ENCODE peak calls at places on chromosome 21, in four cellular contexts. N, S, O and M are unnamed samples.
A peak's percentile ranks its signal among the peaks of the same experiment; 100 is the strongest.

GRCh38 chr21:26769613-26770188 is 75.5 kb downstream of the ADAMTS1 start:
- DNase-seq in O (peak; percentile 50), S (peak; percentile 61), N (peak; percentile 57), M (no peak)

GRCh38 chr21:23887709-23888303 is 1719.5 kb downstream of the MRPL39 start:
- DNase-seq in S (no peak), O (no peak), N (no peak), M (no peak)

GRCh38 chr21:22993144-22993543 is 1994.9 kb downstream of the NCAM2 start:
- DNase-seq in S (no peak), O (peak; percentile 31), N (no peak), M (no peak)

GRCh38 chr21:34620084-34620665 is 5.3 kb upstream of the RCAN1 start:
- DNase-seq in O (peak; percentile 89), S (no peak), N (no peak), M (no peak)

GRCh38 chr21:35503646-35504045 is 454.5 kb upstream of the RUNX1 start:
- DNase-seq in N (no peak), S (peak; percentile 50), O (no peak), M (no peak)

GRCh38 chr21:34740198-34740597 is 71.4 kb downstream of the CLIC6 start:
- DNase-seq in S (no peak), N (no peak), O (no peak), M (no peak)

GRCh38 chr21:36079010-36079649 is 9.3 kb downstream of the CBR1 start:
- DNase-seq in S (no peak), O (no peak), N (no peak), M (no peak)

GRCh38 chr21:36330904-36331303 is 10.9 kb downstream of the MORC3 start:
- DNase-seq in O (peak; percentile 71), N (peak; percentile 59), S (peak; percentile 49), M (no peak)

GRCh38 chr21:33036430-33037162 is 10.9 kb downstream of the OLIG2 start:
- DNase-seq in S (peak; percentile 60), N (no peak), O (no peak), M (no peak)

GRCh38 chr21:29190920-29191319 is 60.5 kb downstream of the MAP3K7CL start:
- DNase-seq in O (no peak), N (no peak), S (peak; percentile 52), M (no peak)

GRCh38 chr21:28110074-28110473 is 882.6 kb downstream of the LTN1 start:
- DNase-seq in S (no peak), N (no peak), O (no peak), M (no peak)

GRCh38 chr21:35911412-35912191 is 148.7 kb downstream of the SETD4 start:
- DNase-seq in N (no peak), S (no peak), O (peak; percentile 88), M (no peak)

GRCh38 chr21:36864974-36865373 is 101.5 kb downstream of the HLCS start:
- DNase-seq in O (no peak), S (no peak), N (no peak), M (no peak)

GRCh38 chr21:17753736-17754135 is 65.4 kb downstream of the C21orf91 start:
- DNase-seq in N (no peak), O (no peak), S (no peak), M (no peak)

GRCh38 chr21:32253215-32253641 is 25.6 kb downstream of the MIS18A start:
- DNase-seq in S (no peak), N (no peak), O (peak; percentile 34), M (no peak)

GRCh38 chr21:35390013-35390776 is 341.1 kb upstream of the RUNX1 start:
- DNase-seq in N (no peak), O (no peak), S (peak; percentile 59), M (peak; percentile 25)

GRCh38 chr21:27269646-27270045 is 302.8 kb upstream of the ADAMTS5 start:
- DNase-seq in N (no peak), S (peak; percentile 85), O (no peak), M (peak; percentile 52)

GRCh38 chr21:22352088-22352487 is 1353.9 kb downstream of the NCAM2 start:
- DNase-seq in N (peak; percentile 60), O (no peak), S (no peak), M (no peak)

GRCh38 chr21:17045214-17045835 is 467.5 kb upstream of the CXADR start:
- DNase-seq in O (peak; percentile 48), N (peak; percentile 15), S (peak; percentile 45), M (no peak)

GRCh38 chr21:43657355-43658093 is 1.8 kb downstream of the HSF2BP start:
- DNase-seq in S (no peak), N (no peak), O (no peak), M (no peak)

GRCh38 chr21:32795376-32795775 is 23.8 kb upstream of the PAXBP1 start:
- DNase-seq in S (no peak), N (no peak), O (no peak), M (no peak)

GRCh38 chr21:45056505-45056904 is 17.9 kb upstream of the ADARB1 start:
- DNase-seq in N (no peak), S (no peak), O (no peak), M (no peak)

GRCh38 chr21:29506947-29507346 is 208.2 kb downstream of the BACH1 start:
- DNase-seq in S (no peak), O (no peak), N (no peak), M (no peak)

GRCh38 chr21:33937931-33938339 is 22.3 kb upstream of the ATP5PO start:
- DNase-seq in N (no peak), O (no peak), S (no peak), M (no peak)

GRCh38 chr21:44958471-44959191 is 18.8 kb downstream of the SLX9 start:
- DNase-seq in S (peak; percentile 91), O (no peak), N (peak; percentile 90), M (no peak)

GRCh38 chr21:34885125-34885524 is 164.0 kb downstream of the RUNX1 start:
- DNase-seq in N (no peak), S (peak; percentile 36), O (no peak), M (no peak)

GRCh38 chr21:8989883-8990325 is 1531.5 kb upstream of the TPTE start:
- DNase-seq in N (no peak), O (no peak), S (no peak), M (no peak)

GRCh38 chr21:34913786-34914185 is 135.3 kb downstream of the RUNX1 start:
- DNase-seq in O (no peak), S (no peak), N (no peak), M (no peak)

GRCh38 chr21:41168391-41169257 is 664 bp downstream of the BACE2 start:
- DNase-seq in S (peak; percentile 62), N (peak; percentile 38), O (peak; percentile 66), M (no peak)

DNA sequence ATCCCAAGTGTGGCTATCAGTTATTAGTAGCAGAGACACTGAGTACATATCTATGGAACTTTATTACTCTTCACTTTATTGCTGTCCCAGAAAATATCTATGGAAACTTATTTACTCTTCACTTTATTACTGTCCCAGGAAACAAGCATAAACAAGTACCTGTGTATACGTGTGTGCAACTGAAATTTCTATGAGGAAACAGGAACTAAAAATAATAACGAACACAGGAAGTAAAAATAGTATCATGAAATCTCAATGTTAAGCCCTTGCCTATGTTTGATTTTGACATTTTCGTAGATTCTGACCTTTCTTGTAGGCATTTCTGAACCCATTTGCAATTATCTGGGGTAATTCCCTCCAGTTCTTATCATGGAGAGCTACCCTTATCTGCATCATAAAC is 64.9 kb upstream of the KRTAP19-8 start:
- DNase-seq in O (no peak), S (no peak), N (no peak), M (no peak)
- H3K4me3 ChIP-seq in O (no peak overlapping the region), S (no peak overlapping the region), N (no peak overlapping the region), M (no peak overlapping the region)

GRCh38 chr21:39187141-39187540 is 3.9 kb upstream of the PSMG1 start:
- DNase-seq in S (no peak), O (no peak), N (no peak), M (no peak)
- TF ChIP-seq CTCF in S (no peak), O (no peak), N (no peak), M (no peak)

DNA sequence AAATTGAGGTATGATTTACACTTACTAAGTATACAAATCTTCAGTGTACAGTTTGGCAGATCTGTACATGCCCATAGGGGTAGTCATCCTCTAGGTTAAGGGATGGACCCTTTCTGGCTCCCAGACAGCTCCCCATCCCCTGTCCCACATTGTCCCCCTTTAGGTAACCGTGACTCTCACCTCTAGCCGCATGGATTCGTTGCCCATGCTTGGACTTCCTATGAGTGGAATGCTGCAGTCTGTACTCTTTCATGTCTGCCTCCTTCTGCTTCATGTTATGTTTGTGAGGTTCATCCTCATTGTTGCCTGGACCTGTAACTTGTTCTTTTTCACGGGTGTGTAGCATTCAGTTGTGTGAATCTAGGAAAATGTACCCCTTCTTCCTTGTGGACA is 20.3 kb downstream of the SLC37A1 start:
- DNase-seq in N (no peak), S (no peak), O (no peak), M (no peak)
- H3K4me3 ChIP-seq in N (no peak overlapping the region), S (no peak overlapping the region), O (no peak overlapping the region), M (no peak overlapping the region)

GRCh38 chr21:15431053-15431452 is 298.7 kb upstream of the USP25 start:
- DNase-seq in O (no peak), N (no peak), S (no peak), M (no peak)
- TF ChIP-seq CTCF in O (no peak), N (no peak), S (no peak), M (no peak)

GRCh38 chr21:46188226-46189212 is 4.3 kb upstream of the SPATC1L start:
- DNase-seq in O (no peak), S (peak; percentile 51), N (peak; percentile 54), M (peak; percentile 10)
- H3K4me3 ChIP-seq in O (no peak overlapping the region), S (no peak overlapping the region), N (no peak overlapping the region), M (no peak overlapping the region)

DNA sequence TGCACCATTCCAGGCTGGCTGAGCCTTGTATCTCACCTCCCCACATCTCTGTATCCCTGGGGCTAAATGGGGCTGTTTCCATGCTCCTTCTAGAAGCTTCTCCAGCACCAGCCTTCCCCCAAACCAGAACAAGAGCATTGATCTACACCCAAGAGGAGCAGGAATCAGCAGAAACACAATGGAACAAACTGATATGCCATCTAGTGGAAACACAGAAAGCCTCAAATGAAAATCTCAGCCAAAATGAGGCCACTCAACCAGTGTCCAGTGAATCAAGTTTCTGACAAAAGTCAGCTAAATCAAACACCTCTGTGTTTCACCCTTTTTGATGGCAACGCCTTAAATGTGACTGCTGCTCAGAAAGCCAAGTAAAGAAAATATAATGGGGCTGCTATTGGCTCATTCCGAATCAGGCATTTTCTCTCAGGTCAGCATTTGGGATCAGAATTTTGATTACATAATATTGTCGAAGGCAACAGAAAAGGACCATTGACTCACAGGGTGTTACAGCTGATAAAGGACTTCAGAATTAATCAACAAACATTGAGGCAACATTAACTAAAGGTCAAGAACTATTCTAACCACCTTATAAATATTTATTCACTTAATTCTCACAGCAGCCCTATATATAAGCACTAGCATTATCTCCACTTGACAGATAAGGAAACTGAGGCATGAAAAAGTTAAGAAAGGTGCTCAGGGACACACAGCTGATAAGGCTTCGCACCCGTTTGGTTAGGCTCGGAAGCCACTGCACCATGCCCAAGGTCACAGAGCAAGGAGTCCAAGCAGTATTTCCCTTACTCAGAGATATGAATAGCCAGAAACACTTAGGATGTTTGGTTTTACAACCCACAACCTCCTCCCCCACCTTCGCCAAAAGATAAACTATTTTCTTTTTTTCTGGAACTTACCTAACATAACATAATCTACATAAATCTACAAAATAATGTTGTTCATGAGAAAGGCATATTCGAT is 85.8 kb upstream of the KCNJ15 start:
- DNase-seq in S (peak; percentile 32), O (no peak), N (no peak), M (peak; percentile 42)
- TF ChIP-seq CTCF in S (peak; percentile 39), O (peak; percentile 8), N (no peak), M (peak; percentile 51)

GRCh38 chr21:40166291-40166843 is 299.1 kb downstream of the PCP4 start:
- DNase-seq in N (no peak), S (peak; percentile 76), O (no peak), M (no peak)
- H3K4me3 ChIP-seq in N (no peak overlapping the region), S (no peak overlapping the region), O (no peak overlapping the region), M (no peak overlapping the region)